ENCODE peak calls at places on chromosomes 1 and 21, in four cellular contexts. F is right atrium auricular region, D is T-helper 9 cell, K is NCI-H1417. W is an unnamed sample.

GRCh38 chr1:167105841-167106461 is 12.1 kb downstream of the STYXL2 start:
- DNase-seq in D (no peak), K (peak), F (no peak), W (no peak)

GRCh38 chr21:41979335-41979734 is 25.5 kb upstream of the C2CD2 start:
- DNase-seq in D (no peak), F (no peak), K (no peak), W (no peak)

GRCh38 chr21:46368533-46369285 is 44.8 kb downstream of the PCNT start:
- DNase-seq in D (peak), F (no peak), K (no peak), W (no peak)

GRCh38 chr1:230127105-230128054 is 60.3 kb downstream of the GALNT2 start:
- DNase-seq in F (no peak), K (peak), D (no peak), W (no peak)

GRCh38 chr21:45079351-45079750 is 5.0 kb downstream of the ADARB1 start:
- DNase-seq in D (no peak), F (no peak), K (no peak), W (no peak)

GRCh38 chr1:35448344-35448801 is 108.8 kb downstream of the KIAA0319L start:
- DNase-seq in D (no peak), F (peak), K (no peak), W (peak)

GRCh38 chr1:94433866-94434265 is 15.7 kb downstream of the ABCD3 start:
- DNase-seq in K (no peak), D (no peak), F (no peak), W (no peak)

GRCh38 chr1:235030919-235031596 is 97.6 kb downstream of the TOMM20 start:
- DNase-seq in K (no peak), F (no peak), D (no peak), W (no peak)

W was measured in NCI-H2227 treated with DMSO at 0.1 percent for 48 hours.